ENCODE peak calls at places on chromosomes 1 and 21, in eight cellular contexts. K is endothelial cell; J is CD8-positive, alpha-beta T cell; W is OCI-M1; V is NCI-H187 treated with DMSO at 0.1 percent for 48 hours; O is effector memory CD8-positive, alpha-beta T cell; G is cardiac fibroblast; B is caudate nucleus. F is an unnamed sample.

GRCh38 chr1:21936366-21937031 is 611 bp downstream of the HSPG2 start:
- DNase-seq in K (no peak), J (no peak), W (no peak), V (no peak), O (no peak), G (no peak), B (no peak), F (no peak)

GRCh38 chr1:228318823-228319241 is 87.8 kb downstream of the TRIM11 start:
- DNase-seq in K (no peak), J (no peak), W (no peak), V (no peak), O (no peak), G (no peak), B (no peak), F (no peak)

GRCh38 chr1:109256971-109257681 is 7.8 kb downstream of the CELSR2 start:
- DNase-seq in K (no peak), J (no peak), W (no peak), V (no peak), O (no peak), G (no peak), B (no peak), F (no peak)

GRCh38 chr1:179586107-179586823 is 5.4 kb upstream of the TDRD5 start:
- DNase-seq in K (peak), J (no peak), W (no peak), V (no peak), O (no peak), G (peak), B (peak), F (no peak)

GRCh38 chr21:37642493-37642892 is 273.8 kb downstream of the KCNJ6 start:
- DNase-seq in K (no peak), J (no peak), W (peak), V (no peak), O (peak), G (no peak), B (no peak), F (peak)

GRCh38 chr1:201903135-201903534 is 14.4 kb downstream of the SHISA4 start:
- DNase-seq in K (no peak), J (no peak), W (no peak), V (no peak), O (no peak), G (peak), B (no peak), F (no peak)

GRCh38 chr21:36854391-36854790 is 112.1 kb downstream of the HLCS start:
- DNase-seq in K (peak), J (no peak), W (peak), V (no peak), O (no peak), G (peak), B (no peak), F (no peak)

GRCh38 chr1:172287207-172287606 is 133.3 kb upstream of the C1orf105 start:
- DNase-seq in K (no peak), J (no peak), W (no peak), V (no peak), O (no peak), G (peak), B (no peak), F (no peak)

GRCh38 chr1:16371725-16372124 is 4.7 kb downstream of the SZRD1 start:
- DNase-seq in K (no peak), J (no peak), W (no peak), V (no peak), O (no peak), G (peak), B (no peak), F (no peak)

GRCh38 chr1:26537951-26538352 is 8.4 kb downstream of the RPS6KA1 start:
- DNase-seq in K (peak), J (no peak), W (peak), V (no peak), O (no peak), G (peak), B (no peak), F (no peak)

GRCh38 chr1:168348146-168348709 is 67.6 kb downstream of the TBX19 start:
- DNase-seq in K (no peak), J (no peak), W (peak), V (no peak), O (no peak), G (peak), B (no peak), F (no peak)

GRCh38 chr21:15222711-15223110 is 157.9 kb upstream of the NRIP1 start:
- DNase-seq in K (no peak), J (no peak), W (no peak), V (no peak), O (no peak), G (peak), B (no peak), F (no peak)

GRCh38 chr1:25544819-25545218 is 1.4 kb downstream of the LDLRAP1 start:
- DNase-seq in K (no peak), J (no peak), W (no peak), V (no peak), O (no peak), G (no peak), B (no peak), F (no peak)

GRCh38 chr1:111203681-111204210 is 3.3 kb upstream of the DENND2D start:
- DNase-seq in K (no peak), J (peak), W (no peak), V (no peak), O (peak), G (peak), B (no peak), F (peak)

GRCh38 chr21:45570071-45570470 is 27.8 kb upstream of the SLC19A1 start:
- DNase-seq in K (no peak), J (no peak), W (no peak), V (no peak), O (no peak), G (no peak), B (no peak), F (no peak)

GRCh38 chr1:153792631-153793041 is 17.4 kb downstream of the SLC27A3 start:
- DNase-seq in K (no peak), J (no peak), W (no peak), V (no peak), O (no peak), G (no peak), B (no peak), F (no peak)

GRCh38 chr1:37033355-37034291 is 692 bp downstream of the GRIK3 start:
- DNase-seq in K (no peak), J (no peak), W (no peak), V (no peak), O (no peak), G (no peak), B (no peak), F (no peak)

GRCh38 chr1:180945551-180945950 is 32.9 kb downstream of the KIAA1614 start:
- DNase-seq in K (no peak), J (no peak), W (no peak), V (no peak), O (no peak), G (no peak), B (no peak), F (no peak)

GRCh38 chr1:161486806-161487482 is 18.3 kb upstream of the FCGR2A start:
- DNase-seq in K (peak), J (peak), W (peak), V (peak), O (peak), G (peak), B (no peak), F (no peak)

GRCh38 chr1:84884671-84885389 is 8.2 kb downstream of the LPAR3 start:
- DNase-seq in K (no peak), J (no peak), W (no peak), V (no peak), O (no peak), G (peak), B (no peak), F (peak)

GRCh38 chr1:161300478-161300877 is 9.3 kb downstream of the MPZ start:
- DNase-seq in K (no peak), J (no peak), W (no peak), V (no peak), O (no peak), G (no peak), B (no peak), F (no peak)

GRCh38 chr1:171814692-171815091 is 26.6 kb upstream of the DNM3 start:
- DNase-seq in K (no peak), J (no peak), W (no peak), V (no peak), O (no peak), G (peak), B (no peak), F (no peak)

GRCh38 chr1:169003864-169004516 is 102.5 kb upstream of the ATP1B1 start:
- DNase-seq in K (no peak), J (no peak), W (no peak), V (no peak), O (no peak), G (no peak), B (no peak), F (no peak)

GRCh38 chr1:110489973-110490542 is 28.9 kb downstream of the KCNA10 start:
- DNase-seq in K (no peak), J (no peak), W (no peak), V (no peak), O (no peak), G (no peak), B (no peak), F (no peak)

GRCh38 chr1:199322278-199322677 is 683.4 kb downstream of the PTPRC start:
- DNase-seq in K (no peak), J (no peak), W (no peak), V (no peak), O (no peak), G (no peak), B (no peak), F (no peak)

GRCh38 chr1:67347688-67348472 is 40.2 kb downstream of the IL12RB2 start:
- DNase-seq in K (peak), J (no peak), W (peak), V (no peak), O (no peak), G (peak), B (no peak), F (no peak)

GRCh38 chr1:57722285-57722978 is 298.6 kb upstream of the DAB1 start:
- DNase-seq in K (no peak), J (no peak), W (no peak), V (no peak), O (no peak), G (no peak), B (no peak), F (no peak)

GRCh38 chr1:44609412-44609767 is 64.9 kb downstream of the TMEM53 start:
- DNase-seq in K (peak), J (peak), W (peak), V (no peak), O (peak), G (peak), B (no peak), F (no peak)

GRCh38 chr1:117077267-117077666 is 17.1 kb downstream of the TTF2 start:
- DNase-seq in K (no peak), J (no peak), W (no peak), V (no peak), O (no peak), G (peak), B (no peak), F (no peak)

GRCh38 chr1:172959578-172959977 is 91.2 kb downstream of the TNFSF18 start:
- DNase-seq in K (no peak), J (no peak), W (no peak), V (no peak), O (no peak), G (no peak), B (no peak), F (no peak)

GRCh38 chr1:51263147-51263850 is 27.2 kb downstream of the RNF11 start:
- DNase-seq in K (no peak), J (no peak), W (no peak), V (no peak), O (no peak), G (no peak), B (no peak), F (peak)

GRCh38 chr21:46117586-46118304 is 19.8 kb downstream of the COL6A2 start:
- DNase-seq in K (peak), J (no peak), W (no peak), V (no peak), O (no peak), G (no peak), B (no peak), F (no peak)

GRCh38 chr1:227369102-227369760 is 50.9 kb upstream of the CDC42BPA start:
- DNase-seq in K (no peak), J (no peak), W (peak), V (no peak), O (no peak), G (no peak), B (no peak), F (no peak)

GRCh38 chr1:158563852-158564251 is 6.5 kb downstream of the OR6P1 start:
- DNase-seq in K (no peak), J (no peak), W (no peak), V (no peak), O (no peak), G (no peak), B (no peak), F (no peak)

GRCh38 chr21:26001356-26001755 is 169.2 kb downstream of the APP start:
- DNase-seq in K (no peak), J (no peak), W (peak), V (no peak), O (no peak), G (no peak), B (no peak), F (no peak)

GRCh38 chr1:119340861-119341261 is 27.7 kb upstream of the HAO2 start:
- DNase-seq in K (no peak), J (no peak), W (no peak), V (no peak), O (no peak), G (no peak), B (no peak), F (no peak)

F was measured in esophagus muscularis mucosa.